ENCODE peak calls at places on chromosomes 1 and 21, in five cellular contexts. W is psoas muscle, J is pancreas, V is right lobe of liver, F is fibroblast of lung. O is an unnamed sample. For H3K9me3, the result is how much of the 10 kb centered on the place peaks cover.

GRCh38 chr1:193355179-193355578 is 168.8 kb upstream of the B3GALT2 start:
- DNase-seq in V (no peak), J (no peak), F (peak), W (no peak), O (no peak)

GRCh38 chr1:231188768-231189167 is 26.9 kb downstream of the TRIM67 start:
- DNase-seq in W (no peak), V (no peak), J (no peak), F (no peak), O (no peak)

GRCh38 chr21:35349378-35350080 is 300.4 kb upstream of the RUNX1 start:
- DNase-seq in W (no peak), F (peak), J (no peak), V (no peak), O (no peak)

GRCh38 chr1:31760422-31760900 is 3.7 kb downstream of the ADGRB2 start:
- DNase-seq in J (peak), V (no peak), F (no peak), W (no peak), O (no peak)

GRCh38 chr1:206570529-206570928 is 41.7 kb downstream of the EIF2D start:
- DNase-seq in F (no peak), V (no peak), J (no peak), W (no peak), O (no peak)

GRCh38 chr1:202034149-202034682 is 23.8 kb downstream of the ELF3 start:
- DNase-seq in J (no peak), W (no peak), V (no peak), F (no peak), O (no peak)

GRCh38 chr1:151327903-151328674 is 873 bp upstream of the PI4KB start:
- DNase-seq in F (no peak), J (peak), W (peak), V (peak), O (no peak)

GRCh38 chr1:213287987-213288386 is 236.9 kb downstream of the RPS6KC1 start:
- DNase-seq in F (no peak), J (no peak), V (no peak), W (no peak), O (no peak)

GRCh38 chr1:232238009-232238408 is 391.9 kb downstream of the SIPA1L2 start:
- DNase-seq in J (no peak), W (no peak), F (no peak), V (no peak), O (no peak)

GRCh38 chr21:37208056-37208705 is 59.0 kb downstream of the VPS26C start:
- DNase-seq in F (no peak), W (peak), J (no peak), V (peak), O (no peak)

GRCh38 chr1:42618866-42619265 is 39.4 kb upstream of the PPIH start:
- DNase-seq in J (no peak), V (no peak), W (no peak), F (peak), O (no peak)

GRCh38 chr1:150809651-150810050 is 1.6 kb upstream of the CTSK start:
- DNase-seq in W (peak), V (no peak), F (peak), J (no peak), O (no peak)

GRCh38 chr1:30462826-30463425 is 260.5 kb downstream of the MATN1 start:
- DNase-seq in J (no peak), V (no peak), W (no peak), F (no peak), O (no peak)

GRCh38 chr1:15155760-15156743 is 2.5 kb downstream of the TMEM51 start:
- DNase-seq in J (peak), F (peak), W (no peak), V (no peak), O (no peak)

GRCh38 chr1:107532318-107532717 is 391.5 kb downstream of the NTNG1 start:
- DNase-seq in W (no peak), J (no peak), V (peak), F (no peak), O (no peak)

GRCh38 chr1:213376862-213377372 is 325.9 kb downstream of the RPS6KC1 start:
- DNase-seq in F (no peak), W (no peak), V (no peak), J (no peak), O (no peak)

GRCh38 chr1:154219511-154219910 is 1.2 kb upstream of the UBAP2L start:
- DNase-seq in W (no peak), J (no peak), V (peak), F (peak), O (no peak)

GRCh38 chr1:206013017-206013800 is 10.0 kb upstream of the RAB7B start:
- DNase-seq in V (no peak), W (no peak), J (no peak), F (no peak), O (no peak)

GRCh38 chr1:25572107-25572506 is 28.7 kb downstream of the LDLRAP1 start:
- DNase-seq in J (peak), W (no peak), V (no peak), F (no peak), O (no peak)

GRCh38 chr1:50968884-50969610 is 998 bp upstream of the CDKN2C start:
- DNase-seq in F (peak), W (peak), V (peak), J (peak), O (peak)

GRCh38 chr1:89890085-89890754 is 69.4 kb downstream of the LRRC8D start:
- DNase-seq in F (peak), J (peak), V (no peak), W (no peak), O (no peak)

GRCh38 chr1:82390627-82391026 is 589.9 kb downstream of the ADGRL2 start:
- DNase-seq in V (no peak), J (no peak), F (no peak), W (no peak), O (no peak)

GRCh38 chr1:201511925-201512539 is 5.1 kb upstream of the CSRP1 start:
- DNase-seq in V (peak), W (peak), J (peak), F (no peak), O (no peak)

GRCh38 chr1:21293537-21294265 is 3.4 kb upstream of the ECE1 start:
- DNase-seq in W (no peak), J (no peak), V (no peak), F (no peak), O (peak)

GRCh38 chr1:229412056-229412455 is 21.8 kb downstream of the ACTA1 start:
- DNase-seq in V (no peak), F (no peak), J (no peak), W (no peak), O (no peak)

GRCh38 chr1:160354388-160354985 is 11.3 kb downstream of the NCSTN start:
- DNase-seq in F (peak), V (no peak), W (no peak), J (no peak), O (no peak)

GRCh38 chr1:160539896-160540858 is 17.1 kb upstream of the SLAMF6 start:
- DNase-seq in J (no peak), F (no peak), V (peak), W (no peak), O (peak)

GRCh38 chr1:160161965-160162705 is 10.7 kb downstream of the ATP1A4 start:
- DNase-seq in W (no peak), V (no peak), F (peak), J (no peak), O (no peak)

GRCh38 chr1:30414086-30414850 is 309.1 kb downstream of the MATN1 start:
- DNase-seq in W (no peak), V (no peak), J (no peak), F (no peak), O (no peak)

DNA sequence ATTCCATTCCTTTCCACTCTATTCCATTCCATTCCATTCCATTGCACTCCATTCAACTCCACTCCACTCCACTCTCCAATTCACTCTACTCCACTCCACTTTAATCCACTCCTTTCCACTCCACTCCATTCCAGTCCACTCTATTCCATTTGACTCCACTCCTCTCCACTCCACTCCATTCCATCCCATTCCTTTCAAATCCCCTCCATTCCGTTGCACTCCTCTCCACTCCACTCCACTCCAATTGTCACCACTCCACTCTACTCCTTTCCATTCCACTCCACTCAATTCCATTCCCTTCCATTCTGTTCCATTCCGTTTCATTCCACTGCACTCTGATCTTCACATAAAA is 2563.7 kb upstream of the TPTE start:
- DNase-seq in F (no peak), W (no peak), J (no peak), V (no peak), O (no peak)
- H3K9me3 ChIP-seq in F (under half), W (under half), J (under half), V (under half), O (under half)

DNA sequence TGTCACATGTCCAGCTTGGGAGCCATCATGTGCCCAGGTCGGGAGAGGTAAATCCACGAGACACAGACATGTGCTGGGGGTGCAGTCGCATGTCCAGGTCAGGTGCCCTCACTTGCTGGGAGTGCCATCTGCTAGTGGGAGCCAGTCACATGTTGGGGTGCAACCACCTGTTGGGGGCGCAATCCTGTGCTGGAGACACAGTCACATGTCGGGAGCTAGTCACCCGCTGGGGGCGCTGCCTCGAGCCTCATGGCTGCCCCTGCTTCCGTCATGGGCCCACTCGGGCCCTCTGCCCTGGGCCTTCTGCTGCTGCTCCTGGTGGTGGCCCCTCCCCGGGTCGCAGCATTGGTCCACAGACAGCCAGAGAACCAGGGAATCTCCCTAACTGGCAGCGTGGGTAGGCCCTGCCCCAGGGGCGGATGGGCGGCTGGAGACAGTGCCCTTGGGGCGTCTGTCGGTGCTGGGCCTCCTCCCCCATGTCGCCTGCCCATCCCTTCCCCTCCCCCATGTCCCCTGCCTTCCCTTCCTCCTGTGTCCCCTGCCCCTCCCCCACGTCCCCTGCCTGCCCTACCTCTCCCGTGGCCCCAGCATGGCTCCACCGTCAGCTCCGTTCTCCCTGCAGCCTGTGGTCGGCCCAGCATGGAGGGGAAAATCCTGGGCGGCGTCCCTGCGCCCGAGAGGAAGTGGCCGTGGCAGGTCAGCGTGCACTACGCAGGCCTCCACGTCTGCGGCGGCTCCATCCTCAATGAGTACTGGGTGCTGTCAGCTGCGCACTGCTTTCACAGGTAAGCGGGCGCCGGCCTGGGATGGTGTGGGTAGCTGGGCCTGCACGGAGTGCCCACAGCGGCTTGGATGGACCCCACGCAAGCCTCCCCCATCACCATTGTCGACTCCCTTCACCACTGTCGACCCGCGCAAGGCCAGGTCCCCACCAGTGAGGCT is at the start of gene PRSS38:
- DNase-seq in W (no peak), J (no peak), F (no peak), V (no peak), O (no peak)
- H3K9me3 ChIP-seq in W (under half), J (under half), F (under half), V (under half), O (under half)

DNA sequence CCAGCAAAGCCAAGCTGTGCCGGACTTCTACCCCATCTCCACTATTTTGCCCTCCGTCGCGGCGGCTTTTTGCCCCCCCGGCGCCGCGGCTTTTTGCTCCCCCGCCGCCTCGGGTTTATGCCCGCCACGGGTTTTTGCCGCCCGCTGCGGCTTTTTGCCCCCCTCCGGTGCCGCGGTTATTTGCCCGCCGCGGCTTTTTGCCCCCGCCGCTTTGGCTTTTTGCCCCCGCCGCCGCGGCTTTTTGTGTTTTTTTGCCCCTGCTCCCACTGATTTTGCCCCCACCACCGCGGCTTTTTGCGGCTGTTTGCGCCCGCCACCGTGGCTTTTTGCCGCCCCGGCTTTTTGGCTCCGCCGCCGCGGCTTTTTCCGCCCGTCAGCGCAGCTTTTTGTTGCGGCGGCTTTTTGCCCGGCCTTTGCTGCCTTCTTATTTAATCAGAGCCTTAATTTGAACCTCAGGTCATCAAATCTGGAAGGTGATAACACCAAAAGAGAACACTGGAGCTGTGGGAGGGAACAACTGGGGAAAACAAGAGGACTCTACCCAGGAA is 106.0 kb downstream of the TPTE start:
- DNase-seq in W (no peak), J (no peak), V (no peak), F (no peak), O (no peak)
- H3K9me3 ChIP-seq in W (under half), J (under half), V (under half), F (under half), O (under half)

DNA sequence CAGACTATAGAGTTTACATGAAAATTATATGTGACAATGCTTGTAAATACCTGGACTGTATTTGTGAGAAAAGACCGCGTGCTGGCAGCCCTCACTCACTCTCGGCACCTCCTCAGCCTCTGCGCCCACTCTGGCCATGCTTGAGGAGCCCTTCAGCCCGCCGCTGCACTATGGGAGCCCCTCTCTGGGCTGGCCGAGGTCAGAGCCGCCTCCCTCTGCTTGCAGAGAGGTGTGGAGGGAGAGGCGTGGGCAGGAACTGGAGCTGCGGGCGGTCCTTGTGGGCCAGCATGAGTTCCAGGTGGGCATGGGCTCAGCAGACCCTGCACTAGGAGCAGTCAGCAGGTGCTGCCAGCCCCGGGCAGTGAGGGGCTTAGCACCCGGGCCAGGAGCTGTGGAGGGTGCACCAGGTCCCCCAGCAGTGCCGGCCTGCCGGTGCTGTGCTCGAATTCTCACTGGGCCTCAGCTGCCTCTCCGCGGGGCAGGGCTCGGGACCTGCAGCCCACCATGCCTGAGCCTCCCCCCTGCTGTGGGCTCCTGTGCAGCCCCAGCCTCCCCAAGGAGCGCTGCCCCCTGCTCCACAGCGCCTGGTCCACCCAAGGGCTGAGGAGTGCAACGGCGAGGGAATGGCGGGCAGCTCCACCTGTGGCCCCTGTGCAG is 482.5 kb downstream of the AGBL4 start:
- DNase-seq in V (no peak), F (no peak), W (no peak), J (no peak), O (no peak)
- H3K9me3 ChIP-seq in V (under half), F (under half), W (under half), J (under half), O (under half)

O was measured in T-helper 17 cell.